ENCODE peak calls at places on chromosomes 2 and 18, in eight cellular contexts. R is activated CD8-positive, alpha-beta T cell treated with anti-CD3 and anti-CD28 coated beads, Interleukin-2, amount 10 ng/mL, durations not matched to agents 7 days and 5 days; M is OCI-LY7; P is GF-D8; L is PC-3; A is stimulated activated naive CD8-positive, alpha-beta T cell treated with anti-CD3 and anti-CD28 coated beads, Interleukin-15, Interleukin-2, amounts not matched to agents 100 U/mL and 50 U/mL, for 24 hours; T is activated T-cell treated with anti-CD3 and anti-CD28 coated beads, Interleukin-2, amount 50 U/mL, for 48 hours; O is SK-N-SH. H is an unnamed sample.
A peak's percentile ranks its signal among the peaks of the same experiment; 100 is the strongest.

GRCh38 chr2:239607795-239608171 is 207.0 kb upstream of the HDAC4 start:
- DNase-seq in T (no peak), R (no peak), P (no peak), A (no peak), M (no peak), O (no peak), L (no peak), H (no peak)

GRCh38 chr18:35376393-35376741 is 770 bp downstream of the ZNF396 start:
- DNase-seq in O (peak; percentile 65), R (peak; percentile 36), L (no peak), A (peak; percentile 37), T (no peak), M (no peak), P (no peak), H (peak; percentile 53)

GRCh38 chr2:239132786-239133185 is 268.0 kb downstream of the HDAC4 start:
- DNase-seq in O (no peak), R (no peak), P (no peak), L (no peak), M (no peak), T (no peak), A (no peak), H (no peak)

GRCh38 chr2:2717406-2717805 is 386.3 kb upstream of the MYT1L start:
- DNase-seq in T (no peak), R (no peak), M (no peak), P (no peak), L (no peak), A (no peak), O (no peak), H (no peak)

GRCh38 chr2:191938779-191939178 is 91.9 kb upstream of the CAVIN2 start:
- DNase-seq in O (no peak), A (no peak), T (no peak), R (no peak), P (no peak), L (no peak), M (no peak), H (no peak)

GRCh38 chr2:172461591-172462392 is 34.4 kb downstream of the ITGA6 start:
- DNase-seq in A (peak; percentile 85), R (peak; percentile 79), M (peak; percentile 45), P (no peak), O (peak; percentile 69), L (peak; percentile 73), T (peak; percentile 86), H (peak; percentile 23)

GRCh38 chr2:81234711-81235110 is 930.2 kb upstream of the LRRTM1 start:
- DNase-seq in M (no peak), P (no peak), L (peak; percentile 74), R (no peak), O (no peak), A (no peak), T (no peak), H (no peak)

GRCh38 chr18:42192251-42193248 is 237.5 kb downstream of the PIK3C3 start:
- DNase-seq in R (no peak), A (no peak), T (no peak), O (peak; percentile 30), M (no peak), P (no peak), L (peak; percentile 60), H (no peak)

GRCh38 chr2:148796735-148797512 is 78.1 kb upstream of the KIF5C start:
- DNase-seq in P (no peak), M (no peak), T (no peak), A (no peak), R (no peak), O (no peak), L (no peak), H (no peak)

GRCh38 chr2:198414976-198415375 is 610.6 kb downstream of the PLCL1 start:
- DNase-seq in O (no peak), A (no peak), P (no peak), L (no peak), M (no peak), R (no peak), T (no peak), H (no peak)

GRCh38 chr2:69086466-69086865 is 73.5 kb downstream of the ANTXR1 start:
- DNase-seq in M (no peak), A (no peak), L (no peak), R (no peak), P (no peak), O (no peak), T (no peak), H (no peak)

GRCh38 chr2:85551698-85552678 is 9.3 kb downstream of the GGCX start:
- DNase-seq in P (peak; percentile 25), R (peak; percentile 94), T (peak; percentile 90), L (peak; percentile 92), A (peak; percentile 86), M (peak; percentile 83), O (peak; percentile 73), H (peak; percentile 75)

GRCh38 chr18:56542488-56542887 is 95.9 kb downstream of the TXNL1 start:
- DNase-seq in T (no peak), P (no peak), O (no peak), L (no peak), A (no peak), R (no peak), M (no peak), H (no peak)

GRCh38 chr2:36322108-36322507 is 33.5 kb upstream of the CRIM1 start:
- DNase-seq in P (no peak), R (no peak), T (no peak), O (no peak), L (peak; percentile 51), A (no peak), M (no peak), H (no peak)

GRCh38 chr2:176098366-176099158 is 1.0 kb upstream of the HOXD12 start:
- DNase-seq in R (no peak), L (no peak), M (no peak), A (no peak), O (peak; percentile 73), T (peak; percentile 26), P (no peak), H (no peak)

GRCh38 chr2:134197445-134197844 is 56.4 kb upstream of the MGAT5 start:
- DNase-seq in T (no peak), A (no peak), M (no peak), O (no peak), L (no peak), R (no peak), P (no peak), H (no peak)

GRCh38 chr2:178828496-178828895 is 21.3 kb upstream of the TTN start:
- DNase-seq in A (no peak), R (no peak), M (no peak), P (no peak), O (no peak), T (no peak), L (no peak), H (no peak)

GRCh38 chr2:36607947-36608346 is 10.0 kb upstream of the FEZ2 start:
- DNase-seq in L (no peak), A (no peak), T (no peak), O (no peak), M (no peak), P (no peak), R (no peak), H (no peak)

GRCh38 chr2:169928463-169928864 is 101.2 kb downstream of the UBR3 start:
- DNase-seq in T (no peak), A (no peak), O (peak; percentile 29), L (peak; percentile 72), R (no peak), P (no peak), M (peak; percentile 64), H (peak; percentile 61)

GRCh38 chr2:224968051-224968450 is 74.2 kb downstream of the DOCK10 start:
- DNase-seq in M (no peak), L (peak; percentile 19), R (no peak), P (no peak), O (no peak), T (no peak), A (no peak), H (no peak)

GRCh38 chr18:73545497-73545896 is 602.1 kb downstream of the FBXO15 start:
- DNase-seq in P (no peak), R (no peak), T (no peak), L (peak; percentile 90), A (no peak), O (no peak), M (no peak), H (no peak)

GRCh38 chr2:181848356-181848876 is 43.1 kb upstream of the ITPRID2 start:
- DNase-seq in R (no peak), T (no peak), L (no peak), P (no peak), M (no peak), O (no peak), A (no peak), H (no peak)

GRCh38 chr2:242020196-242021004 is 150.9 kb downstream of the RTP5 start:
- DNase-seq in M (peak; percentile 29), T (no peak), L (no peak), R (no peak), P (no peak), O (no peak), A (no peak), H (no peak)

GRCh38 chr2:10977003-10977402 is 65.3 kb downstream of the KCNF1 start:
- DNase-seq in T (no peak), R (no peak), M (no peak), O (peak; percentile 37), A (peak; percentile 10), P (peak; percentile 4), L (no peak), H (no peak)

GRCh38 chr18:59056706-59057492 is 82.8 kb upstream of the SEC11C start:
- DNase-seq in R (peak; percentile 73), A (peak; percentile 60), M (peak; percentile 73), P (peak; percentile 10), T (peak; percentile 80), L (peak; percentile 77), O (peak; percentile 54), H (peak; percentile 58)

GRCh38 chr2:31373127-31373526 is 41.4 kb downstream of the XDH start:
- DNase-seq in P (no peak), A (no peak), L (no peak), R (no peak), O (no peak), M (no peak), T (no peak), H (no peak)

GRCh38 chr18:33584845-33585775 is 7.1 kb downstream of the ASXL3 start:
- DNase-seq in T (no peak), R (no peak), O (no peak), M (no peak), L (no peak), P (no peak), A (no peak), H (no peak)

GRCh38 chr2:119545754-119546445 is 1.7 kb downstream of the CFAP221 start:
- DNase-seq in A (no peak), P (no peak), M (no peak), T (no peak), O (no peak), L (no peak), R (no peak), H (no peak)

GRCh38 chr2:9473985-9474360 is 378 bp upstream of the IAH1 start:
- DNase-seq in P (no peak), T (peak; percentile 76), O (peak; percentile 85), L (no peak), M (no peak), A (peak; percentile 62), R (peak; percentile 74), H (no peak)